ENCODE peak calls at places on chromosomes 2 and 18, in eight cellular contexts. D is CD4-positive, alpha-beta T cell; L is naive thymus-derived CD8-positive, alpha-beta T cell; K is fibroblast of pulmonary artery; U is H4; C is NCI-H1092; N is stimulated activated CD4-positive, alpha-beta T cell treated with anti-CD3 and anti-CD28 coated beads, TNF-alpha, amount 100 ng/mL, for 24 hours; O is GDM1. A is an unnamed sample.
A peak's percentile ranks its signal among the peaks of the same experiment; 100 is the strongest.

GRCh38 chr2:131641414-131642206 is 113.9 kb downstream of the CCDC74A start:
- DNase-seq in D (no peak), L (no peak), K (peak; percentile 53), U (peak; percentile 23), C (no peak), N (no peak), O (no peak), A (no peak)

GRCh38 chr2:113167115-113167932 is 6.4 kb upstream of the PSD4 start:
- DNase-seq in D (no peak), L (peak; percentile 33), K (no peak), U (no peak), C (no peak), N (peak; percentile 53), O (no peak), A (peak; percentile 20)

GRCh38 chr2:112020561-112020960 is 34.5 kb upstream of the TMEM87B start:
- DNase-seq in D (no peak), L (no peak), K (no peak), U (no peak), C (no peak), N (no peak), O (no peak), A (no peak)

GRCh38 chr2:25380023-25380422 is 38.3 kb upstream of the DNMT3A start:
- DNase-seq in D (no peak), L (no peak), K (no peak), U (no peak), C (no peak), N (no peak), O (no peak), A (no peak)

GRCh38 chr2:240433973-240434727 is 1.3 kb upstream of the GPC1 start:
- DNase-seq in D (no peak), L (no peak), K (peak; percentile 93), U (peak; percentile 85), C (no peak), N (peak; percentile 36), O (no peak), A (no peak)

GRCh38 chr2:212177724-212178123 is 360.9 kb downstream of the ERBB4 start:
- DNase-seq in D (no peak), L (no peak), K (peak; percentile 8), U (peak; percentile 10), C (no peak), N (no peak), O (no peak), A (no peak)

GRCh38 chr2:10046899-10047298 is 3.5 kb downstream of the KLF11 start:
- DNase-seq in D (no peak), L (no peak), K (no peak), U (no peak), C (no peak), N (no peak), O (no peak), A (no peak)

GRCh38 chr2:233312874-233313273 is 5.3 kb downstream of the SAG start:
- DNase-seq in D (no peak), L (no peak), K (no peak), U (no peak), C (no peak), N (no peak), O (no peak), A (no peak)

GRCh38 chr2:85575739-85576138 is 1.6 kb upstream of the VAMP8 start:
- DNase-seq in D (no peak), L (no peak), K (no peak), U (no peak), C (no peak), N (no peak), O (no peak), A (no peak)

GRCh38 chr18:79917351-79918088 is 33.9 kb downstream of the SLC66A2 start:
- DNase-seq in D (no peak), L (no peak), K (no peak), U (no peak), C (no peak), N (no peak), O (no peak), A (no peak)

GRCh38 chr2:239308696-239309397 is 92.0 kb downstream of the HDAC4 start:
- DNase-seq in D (no peak), L (no peak), K (peak; percentile 57), U (no peak), C (no peak), N (no peak), O (no peak), A (no peak)

GRCh38 chr18:56545539-56545938 is 92.9 kb downstream of the TXNL1 start:
- DNase-seq in D (no peak), L (no peak), K (peak; percentile 22), U (no peak), C (no peak), N (no peak), O (no peak), A (no peak)

GRCh38 chr18:61964616-61965015 is 71.8 kb upstream of the RNF152 start:
- DNase-seq in D (no peak), L (no peak), K (no peak), U (no peak), C (no peak), N (no peak), O (no peak), A (no peak)

GRCh38 chr18:32552421-32553030 is 81.8 kb upstream of the GAREM1 start:
- DNase-seq in D (peak; percentile 47), L (peak; percentile 55), K (peak; percentile 81), U (peak; percentile 62), C (peak; percentile 74), N (peak; percentile 23), O (peak; percentile 39), A (peak; percentile 14)

GRCh38 chr2:101518470-101519172 is 43.7 kb upstream of the RFX8 start:
- DNase-seq in D (no peak), L (no peak), K (peak; percentile 70), U (peak; percentile 68), C (no peak), N (no peak), O (no peak), A (no peak)